ENCODE peak calls at places on chromosomes 16 and 17, in eight cellular contexts. I is uterus, P is tibial artery, G is DND-41, K is SK-N-SH, U is left lung, M is lower lobe of right lung, A is prostate gland. F is an unnamed sample.

GRCh38 chr16:67428146-67428731 is 2.7 kb upstream of the HSD11B2 start:
- DNase-seq in I (peak; percentile 82), P (no peak), G (peak; percentile 54), K (peak; percentile 82), U (peak; percentile 85), M (peak; percentile 84), A (peak; percentile 76), F (peak; percentile 75)

GRCh38 chr16:30546115-30546514 is 11.5 kb upstream of the ZNF747 start:
- DNase-seq in I (no peak), P (no peak), G (no peak), K (no peak), U (peak; percentile 24), M (no peak), A (no peak), F (no peak)

GRCh38 chr17:73533127-73533526 is 111.1 kb downstream of the SDK2 start:
- DNase-seq in I (no peak), P (no peak), G (no peak), K (peak; percentile 63), U (no peak), M (no peak), A (peak; percentile 80), F (no peak)

GRCh38 chr17:56499799-56500388 is 93.6 kb upstream of the NOG start:
- DNase-seq in I (no peak), P (no peak), G (peak; percentile 23), K (no peak), U (no peak), M (no peak), A (no peak), F (no peak)

GRCh38 chr16:23244122-23244521 is 58.0 kb upstream of the SCNN1B start:
- DNase-seq in I (no peak), P (no peak), G (no peak), K (no peak), U (no peak), M (no peak), A (no peak), F (no peak)

GRCh38 chr17:82356845-82357355 is 2.1 kb upstream of the TEX19 start:
- DNase-seq in I (no peak), P (no peak), G (no peak), K (no peak), U (no peak), M (no peak), A (no peak), F (no peak)

GRCh38 chr17:44118427-44119050 is 4.9 kb downstream of the HDAC5 start:
- DNase-seq in I (no peak), P (no peak), G (no peak), K (no peak), U (no peak), M (no peak), A (no peak), F (no peak)

GRCh38 chr17:47072881-47073280 is 93.8 kb upstream of the RPRML start:
- DNase-seq in I (no peak), P (no peak), G (no peak), K (peak; percentile 63), U (no peak), M (no peak), A (no peak), F (no peak)

GRCh38 chr16:55622930-55623561 is 32.7 kb upstream of the SLC6A2 start:
- DNase-seq in I (no peak), P (no peak), G (no peak), K (peak; percentile 30), U (no peak), M (no peak), A (no peak), F (no peak)

GRCh38 chr17:64343833-64344637 is 46.6 kb downstream of the PECAM1 start:
- DNase-seq in I (peak; percentile 72), P (peak; percentile 80), G (no peak), K (no peak), U (peak; percentile 88), M (peak; percentile 82), A (peak; percentile 11), F (peak; percentile 45)

GRCh38 chr16:29806096-29806579 is at the start of gene MAZ:
- DNase-seq in I (peak; percentile 95), P (no peak), G (no peak), K (peak; percentile 90), U (peak; percentile 92), M (no peak), A (no peak), F (no peak)

GRCh38 chr17:3917391-3917931 is 1.2 kb upstream of the P2RX1 start:
- DNase-seq in I (no peak), P (no peak), G (no peak), K (peak; percentile 84), U (peak; percentile 86), M (peak; percentile 73), A (no peak), F (no peak)

GRCh38 chr17:2718150-2718938 is 6.8 kb upstream of the CLUH start:
- DNase-seq in I (no peak), P (no peak), G (no peak), K (no peak), U (no peak), M (no peak), A (no peak), F (no peak)

GRCh38 chr17:69466905-69467630 is 52.6 kb downstream of the MAP2K6 start:
- DNase-seq in I (no peak), P (no peak), G (no peak), K (peak; percentile 50), U (no peak), M (no peak), A (no peak), F (no peak)

GRCh38 chr16:30068750-30069574 is 3.4 kb downstream of the ALDOA start:
- DNase-seq in I (no peak), P (no peak), G (peak; percentile 63), K (peak; percentile 52), U (no peak), M (no peak), A (no peak), F (no peak)

GRCh38 chr16:2082171-2082982 is 34.6 kb downstream of the TSC2 start:
- DNase-seq in I (peak; percentile 53), P (no peak), G (no peak), K (no peak), U (no peak), M (no peak), A (peak; percentile 86), F (no peak)

GRCh38 chr17:54892360-54892759 is 8.3 kb upstream of the TOM1L1 start:
- DNase-seq in I (no peak), P (no peak), G (no peak), K (no peak), U (no peak), M (no peak), A (no peak), F (no peak)

GRCh38 chr16:50460538-50461399 is 87.4 kb upstream of the NKD1 start:
- DNase-seq in I (no peak), P (peak; percentile 32), G (no peak), K (no peak), U (no peak), M (no peak), A (no peak), F (no peak)

GRCh38 chr16:8920676-8921625 is 38.8 kb downstream of the LITAFD start:
- DNase-seq in I (no peak), P (no peak), G (no peak), K (no peak), U (no peak), M (no peak), A (no peak), F (no peak)
- H3K36me3 ChIP-seq in I (no peaks in the 10 kb centered on the region), P (peaks cover 69% of the 10 kb centered on the region), G (peaks cover 97% of the 10 kb centered on the region), K (peaks cover 54% of the 10 kb centered on the region), U (peaks cover 77% of the 10 kb centered on the region), M (peaks cover 92% of the 10 kb centered on the region), A (no peaks in the 10 kb centered on the region), F (peaks cover 73% of the 10 kb centered on the region)

DNA sequence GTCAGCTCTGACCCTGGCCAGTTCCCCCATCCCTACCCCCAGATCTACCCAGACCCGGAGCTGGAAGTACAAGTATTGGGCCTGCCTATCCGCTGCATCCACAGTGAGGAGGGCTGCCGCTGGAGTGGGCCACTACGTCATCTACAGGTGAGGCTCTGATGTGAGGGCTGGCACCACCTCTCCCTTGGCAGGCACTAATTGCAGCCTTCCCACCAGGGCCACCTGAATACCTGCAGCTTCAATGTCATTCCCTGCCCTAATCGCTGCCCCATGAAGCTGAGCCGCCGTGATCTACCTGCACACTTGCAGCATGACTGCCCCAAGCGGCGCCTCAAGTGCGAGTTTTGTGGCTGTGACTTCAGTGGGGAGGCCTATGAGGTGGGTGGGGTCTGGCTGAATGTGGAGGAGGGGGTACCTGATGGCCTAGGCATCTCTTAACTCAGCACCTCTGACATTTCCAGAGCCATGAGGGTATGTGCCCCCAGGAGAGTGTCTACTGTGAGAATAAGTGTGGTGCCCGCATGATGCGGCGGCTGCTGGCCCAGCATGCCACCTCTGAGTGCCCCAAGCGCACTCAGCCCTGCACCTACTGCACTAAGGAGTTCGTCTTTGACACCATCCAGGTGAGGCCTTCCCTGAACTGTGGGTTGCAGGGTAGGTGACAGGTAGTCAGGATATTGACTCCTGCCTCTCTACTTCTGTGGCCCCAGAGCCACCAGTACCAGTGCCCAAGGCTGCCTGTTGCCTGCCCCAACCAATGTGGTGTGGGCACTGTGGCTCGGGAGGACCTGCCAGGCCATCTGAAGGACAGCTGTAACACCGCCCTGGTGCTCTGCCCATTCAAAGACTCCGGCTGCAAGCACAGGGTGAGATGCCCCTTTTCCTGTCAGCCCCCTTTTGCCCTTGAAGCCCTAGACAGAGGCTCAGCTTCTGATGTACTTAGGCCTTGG is 4.3 kb downstream of the TRAF4 start:
- DNase-seq in I (no peak), P (no peak), G (no peak), K (no peak), U (no peak), M (no peak), A (no peak), F (no peak)
- H3K4me1 ChIP-seq in I (peaks cover 11% of the 10 kb centered on the region), P (peaks cover 46% of the 10 kb centered on the region), G (peaks cover 33% of the 10 kb centered on the region), K (peaks cover 33% of the 10 kb centered on the region), U (peaks cover 40% of the 10 kb centered on the region), M (peaks cover 77% of the 10 kb centered on the region), A (peaks cover 30% of the 10 kb centered on the region), F (peaks cover 29% of the 10 kb centered on the region)

GRCh38 chr16:85587763-85588474 is 25.2 kb upstream of the GSE1 start:
- DNase-seq in I (no peak), P (no peak), G (no peak), K (no peak), U (no peak), M (no peak), A (no peak), F (no peak)

GRCh38 chr16:85586360-85587145 is 26.6 kb upstream of the GSE1 start:
- DNase-seq in I (no peak), P (peak; percentile 85), G (no peak), K (peak; percentile 68), U (no peak), M (no peak), A (no peak), F (no peak)

GRCh38 chr16:85590506-85590832 is 22.7 kb upstream of the GSE1 start:
- DNase-seq in I (no peak), P (no peak), G (no peak), K (no peak), U (no peak), M (no peak), A (no peak), F (no peak)

GRCh38 chr16:85589688-85590505 is 23.2 kb upstream of the GSE1 start:
- DNase-seq in I (no peak), P (no peak), G (no peak), K (no peak), U (no peak), M (no peak), A (no peak), F (no peak)

GRCh38 chr16:85588562-85589503 is 24.3 kb upstream of the GSE1 start:
- DNase-seq in I (no peak), P (no peak), G (no peak), K (no peak), U (no peak), M (no peak), A (no peak), F (no peak)
- H3K36me3 ChIP-seq in I (no peaks in the 10 kb centered on the region), P (no peaks in the 10 kb centered on the region), G (peaks cover 29% of the 10 kb centered on the region), K (no peaks in the 10 kb centered on the region), U (no peaks in the 10 kb centered on the region), M (peaks cover 5% of the 10 kb centered on the region), A (no peaks in the 10 kb centered on the region), F (no peaks in the 10 kb centered on the region)

GRCh38 chr16:22078656-22079055 is 13.7 kb upstream of the VWA3A start:
- DNase-seq in I (no peak), P (no peak), G (no peak), K (no peak), U (no peak), M (no peak), A (no peak), F (no peak)
- H3K4me1 ChIP-seq in I (no peaks in the 10 kb centered on the region), P (peaks cover 8% of the 10 kb centered on the region), G (no peaks in the 10 kb centered on the region), K (no peaks in the 10 kb centered on the region), U (no peaks in the 10 kb centered on the region), M (no peaks in the 10 kb centered on the region), A (no peaks in the 10 kb centered on the region), F (no peaks in the 10 kb centered on the region)

F was measured in ascending aorta.